ENCODE peak calls at places on chromosomes 4 and X, in four cellular contexts. P is PC-9, R is H1, Z is dorsolateral prefrontal cortex. Y is an unnamed sample.

GRCh38 chr4:112516401-112517066 is 554 bp upstream of the NEUROG2 start:
- DNase-seq in P (no peak), Z (no peak), R (peak), Y (no peak)

GRCh38 chrX:33725556-33726232 is 406.4 kb downstream of the FAM47A start:
- DNase-seq in Z (no peak), R (peak), P (peak), Y (no peak)

GRCh38 chr4:77045490-77045889 is 30.3 kb downstream of the CCNI start:
- DNase-seq in Z (no peak), P (no peak), R (no peak), Y (no peak)

GRCh38 chr4:127055349-127055748 is 577.4 kb upstream of the INTU start:
- DNase-seq in R (no peak), P (no peak), Z (peak), Y (no peak)

GRCh38 chrX:78708171-78708570 is 39.3 kb upstream of the LPAR4 start:
- DNase-seq in Z (no peak), R (peak), P (no peak), Y (no peak)

GRCh38 chr4:21992330-21992729 is 43.8 kb upstream of the KCNIP4 start:
- DNase-seq in Z (no peak), P (no peak), R (no peak), Y (no peak)

GRCh38 chrX:45849261-45849660 is 648.6 kb upstream of the DIPK2B start:
- DNase-seq in P (peak), R (no peak), Z (no peak), Y (no peak)

GRCh38 chrX:17792842-17793241 is 55.5 kb downstream of the SCML1 start:
- DNase-seq in R (no peak), Z (no peak), P (no peak), Y (no peak)

GRCh38 chrX:111131572-111131971 is 35.6 kb downstream of the PAK3 start:
- DNase-seq in R (no peak), P (no peak), Z (no peak), Y (no peak)

GRCh38 chr4:89196056-89196674 is 84.8 kb downstream of the TIGD2 start:
- DNase-seq in P (no peak), Z (no peak), R (no peak), Y (no peak)

GRCh38 chrX:130260316-130260715 is 8.4 kb downstream of the ZNF280C start:
- DNase-seq in P (no peak), R (no peak), Z (no peak), Y (no peak)

GRCh38 chr4:101217353-101218031 is 129.8 kb downstream of the PPP3CA start:
- DNase-seq in Z (no peak), R (no peak), P (no peak), Y (no peak)

GRCh38 chr4:20474119-20474518 is 222.4 kb downstream of the SLIT2 start:
- DNase-seq in Z (no peak), P (no peak), R (no peak), Y (no peak)

GRCh38 chr4:126778348-126778747 is 854.4 kb upstream of the INTU start:
- DNase-seq in Z (no peak), P (no peak), R (no peak), Y (no peak)

GRCh38 chr4:127667772-127668171 is 35.0 kb downstream of the INTU start:
- DNase-seq in P (no peak), R (no peak), Z (no peak), Y (no peak)

GRCh38 chr4:79413486-79413885 is 5.5 kb upstream of the GK2 start:
- DNase-seq in Z (no peak), P (no peak), R (no peak), Y (no peak)

GRCh38 chrX:69116077-69116476 is 49.2 kb downstream of the PJA1 start:
- DNase-seq in P (peak), Z (no peak), R (no peak), Y (no peak)

GRCh38 chr4:43339435-43339834 is 446.9 kb downstream of the GRXCR1 start:
- DNase-seq in Z (no peak), P (no peak), R (no peak), Y (no peak)

GRCh38 chrX:39815621-39816020 is 282.1 kb downstream of the BCOR start:
- DNase-seq in P (no peak), Z (no peak), R (no peak), Y (no peak)

GRCh38 chr4:12692815-12693214 is 791.3 kb downstream of the RAB28 start:
- DNase-seq in P (no peak), Z (no peak), R (no peak), Y (no peak)

GRCh38 chr4:101163936-101164335 is 183.4 kb downstream of the PPP3CA start:
- DNase-seq in P (no peak), R (no peak), Z (no peak), Y (no peak)

GRCh38 chrX:28189011-28189410 is 207.8 kb upstream of the DCAF8L1 start:
- DNase-seq in P (peak), Z (no peak), R (no peak), Y (no peak)

GRCh38 chrX:48958635-48959094 is 1.3 kb upstream of the OTUD5 start:
- DNase-seq in R (peak), Z (no peak), P (peak), Y (peak)

GRCh38 chr4:185004562-185005208 is 13.6 kb upstream of the HELT start:
- DNase-seq in Z (no peak), R (no peak), P (no peak), Y (no peak)
- H3K4me3 ChIP-seq in Z (peak), R (peak), P (no peak), Y (peak)

GRCh38 chr4:41155194-41155830 is 59.0 kb downstream of the APBB2 start:
- DNase-seq in P (no peak), R (no peak), Z (no peak), Y (no peak)
- H3K27ac ChIP-seq in P (no peak), R (no peak), Z (peak), Y (peak)

DNA sequence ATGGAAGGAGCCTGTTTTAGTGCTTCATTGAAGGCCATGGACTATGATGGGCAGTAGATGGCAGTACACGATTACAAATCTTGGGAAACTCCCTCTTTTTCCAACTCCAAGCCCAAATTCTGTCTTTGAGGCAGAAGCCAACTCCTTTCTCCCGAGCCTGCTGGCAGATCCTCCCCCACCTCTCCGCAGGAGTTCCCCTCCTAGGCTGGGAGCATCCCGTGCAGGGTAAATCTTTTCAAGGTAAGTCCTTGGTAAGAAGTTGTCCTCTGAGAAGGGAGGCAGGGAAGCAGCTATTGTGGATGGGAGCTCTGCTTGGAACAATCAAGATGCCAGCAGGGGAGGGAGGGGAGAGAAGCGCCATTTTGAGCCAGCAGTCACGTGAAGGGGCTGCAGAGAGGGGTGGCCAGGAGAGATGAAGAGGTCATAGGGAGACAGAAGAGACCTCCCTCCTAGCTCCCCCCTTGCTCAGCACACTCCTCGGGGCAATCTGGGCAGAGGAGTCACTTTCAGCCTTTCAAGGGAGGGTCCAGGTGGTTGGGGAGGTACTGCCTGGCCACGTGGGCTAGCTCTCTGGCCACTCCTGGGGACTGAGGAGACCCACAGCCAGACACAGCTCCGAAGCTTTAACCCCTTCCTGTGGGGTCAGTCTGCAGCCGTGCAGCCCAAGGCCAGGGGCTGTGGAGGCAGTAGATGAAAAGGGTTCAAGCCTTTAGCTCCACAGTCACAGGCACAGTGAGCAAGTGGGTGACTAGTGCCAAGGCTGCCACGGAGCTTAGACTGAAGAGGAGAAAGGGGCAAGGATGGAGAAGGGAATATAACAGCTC is 9.6 kb downstream of the CC2D2A start:
- DNase-seq in R (peak), P (peak), Z (peak), Y (peak)
- TF ChIP-seq CTCF in R (peak), P (peak), Z (peak), Y (peak)

GRCh38 chr4:141409556-141409955 is 188.9 kb downstream of the ZNF330 start:
- DNase-seq in P (no peak), R (no peak), Z (no peak), Y (no peak)
- H3K4me3 ChIP-seq in P (no peak), R (no peak), Z (no peak), Y (no peak)

DNA sequence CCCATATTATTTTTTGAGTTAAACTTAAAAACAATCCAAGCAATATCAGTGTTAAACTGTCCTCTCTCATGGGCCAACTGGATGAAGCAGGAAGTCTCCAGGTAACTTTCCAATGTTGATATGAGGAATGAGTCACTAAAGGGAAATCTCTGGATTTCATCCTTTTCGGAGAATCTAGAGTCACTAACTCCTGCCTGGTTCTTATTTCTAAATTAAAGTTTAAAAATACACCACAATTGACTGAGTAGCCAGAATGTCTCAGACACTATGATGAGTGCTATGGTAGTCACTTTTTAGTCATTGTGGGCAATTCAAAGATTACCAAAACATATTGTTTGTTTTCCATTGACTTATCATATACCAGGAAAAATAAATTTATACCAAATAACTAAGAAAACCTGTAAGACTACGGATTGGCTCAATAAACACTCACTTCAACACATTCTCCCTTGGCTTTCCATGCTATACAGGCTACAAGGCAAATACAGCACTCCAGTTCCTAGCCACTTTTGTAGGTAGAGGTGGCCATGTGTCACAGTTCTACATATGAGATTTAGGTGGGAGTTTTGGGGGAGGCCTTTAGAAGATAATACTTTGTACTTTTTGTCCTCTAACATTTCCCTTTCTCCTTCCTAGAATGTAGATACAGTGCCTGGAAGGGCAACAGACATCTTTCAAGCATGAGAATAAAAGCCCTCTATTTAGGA is 8.6 kb downstream of the SLC9B2 start:
- DNase-seq in P (no peak), Z (no peak), R (no peak), Y (no peak)
- H3K27ac ChIP-seq in P (no peak), Z (no peak), R (no peak), Y (no peak)

DNA sequence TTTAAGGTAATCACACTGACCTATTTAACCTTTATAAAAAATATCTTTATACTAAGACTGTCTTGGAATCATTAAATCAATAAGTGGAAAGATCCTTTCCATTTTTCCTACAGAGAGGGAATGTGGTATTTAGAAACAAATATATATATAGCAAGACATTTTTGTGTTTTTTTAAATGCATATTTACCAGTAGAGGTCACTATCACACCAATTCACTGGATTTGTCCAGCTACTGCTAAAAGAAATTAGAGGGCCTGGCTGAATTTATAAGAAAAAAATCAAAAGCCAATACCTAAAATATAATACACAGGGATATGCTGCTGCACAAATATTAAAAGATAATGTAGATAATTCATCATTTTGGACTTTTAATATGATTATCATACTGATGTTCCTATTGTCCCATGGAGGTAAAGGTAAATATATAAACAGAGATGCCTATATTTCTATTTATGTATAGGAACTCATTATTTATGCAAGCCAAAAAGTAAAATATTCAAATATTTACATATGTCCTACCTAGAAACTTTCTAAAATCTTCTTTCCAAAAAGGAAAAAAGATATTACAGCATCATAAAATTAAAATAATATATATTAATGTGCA is 69.5 kb downstream of the PDE5A start:
- DNase-seq in P (no peak), Z (no peak), R (no peak), Y (no peak)
- TF ChIP-seq CTCF in P (peak), Z (peak), R (no peak), Y (peak)

DNA sequence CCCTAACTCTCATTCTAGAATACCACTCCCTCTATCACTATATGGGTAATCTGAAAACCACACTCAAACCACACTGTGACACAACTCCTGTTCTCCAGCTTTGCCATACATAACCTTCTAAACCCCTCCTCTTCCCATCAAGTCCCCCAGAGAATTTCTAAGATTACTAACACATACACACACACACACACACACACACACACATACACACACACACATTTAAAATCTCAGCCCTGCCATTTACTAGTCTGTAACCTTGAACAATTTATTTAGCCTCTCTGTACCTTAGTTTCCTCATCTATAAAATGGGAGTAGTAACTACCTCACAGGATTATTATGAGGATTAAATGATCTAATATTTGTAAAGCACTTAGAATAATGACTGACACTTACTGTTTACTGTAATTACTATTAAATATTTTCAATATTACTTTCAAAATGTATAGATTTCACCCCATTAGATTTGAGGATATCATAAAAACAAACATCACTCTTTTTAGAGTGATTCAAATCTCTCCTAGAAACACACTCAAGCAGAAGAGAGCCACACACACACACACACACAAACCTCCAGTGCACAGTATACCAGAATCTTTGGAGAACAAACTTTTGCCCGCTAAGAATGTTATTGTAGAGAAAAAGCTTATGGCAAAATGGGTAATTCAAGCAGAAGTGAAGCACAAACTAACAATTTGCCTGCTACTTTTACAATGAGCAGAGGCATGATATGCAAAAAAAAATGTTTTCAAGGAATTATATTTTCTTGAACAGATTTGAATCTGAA is 3.8 kb downstream of the ANKRD50 start:
- DNase-seq in R (no peak), Z (no peak), P (no peak), Y (no peak)
- H3K4me3 ChIP-seq in R (peak), Z (no peak), P (no peak), Y (peak)

DNA sequence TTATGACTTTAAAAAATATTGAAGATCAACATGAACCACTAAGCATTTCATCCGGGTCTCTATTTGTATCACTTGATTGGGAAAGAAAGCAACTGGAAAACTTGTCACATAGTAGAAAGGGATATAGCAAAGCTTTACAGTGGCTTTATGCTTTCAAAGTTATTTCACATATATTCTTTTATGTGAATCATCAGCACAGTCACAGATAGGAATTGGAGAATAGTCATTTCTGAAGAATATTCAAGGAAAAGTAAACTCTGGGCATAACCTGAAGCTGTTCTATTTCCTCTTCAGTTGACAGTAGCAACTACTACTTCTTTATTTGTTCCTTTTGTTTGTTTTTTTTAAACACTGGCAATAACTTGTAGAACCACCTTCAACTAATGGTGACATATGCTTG is 50.5 kb downstream of the MND1 start:
- DNase-seq in R (no peak), P (no peak), Z (no peak), Y (no peak)
- H3K27ac ChIP-seq in R (no peak), P (no peak), Z (no peak), Y (no peak)

GRCh38 chrX:41758391-41758790 is 34.4 kb downstream of the GPR82 start:
- DNase-seq in Z (no peak), R (no peak), P (no peak), Y (no peak)

GRCh38 chrX:41761169-41761568 is 37.2 kb downstream of the GPR82 start:
- DNase-seq in P (no peak), Z (no peak), R (no peak), Y (no peak)

GRCh38 chrX:41761702-41762101 is 37.7 kb downstream of the GPR82 start:
- DNase-seq in R (no peak), Z (no peak), P (no peak), Y (no peak)

GRCh38 chrX:41759817-41760216 is 35.8 kb downstream of the GPR82 start:
- DNase-seq in P (no peak), Z (no peak), R (no peak), Y (no peak)
- TF ChIP-seq CTCF in P (no peak), Z (peak), R (peak), Y (no peak)